ENCODE peak calls at places on chromosomes 5 and 9, in four cellular contexts. U is IMR-90, T is K562, N is A549. W is an unnamed sample.

GRCh38 chr9:97510797-97511761 is 9.6 kb downstream of the TMOD1 start:
- DNase-seq in U (peak; percentile 95), N (peak; percentile 51), T (peak; percentile 44), W (no peak)

GRCh38 chr5:149038336-149039075 is 24.4 kb downstream of the SH3TC2 start:
- DNase-seq in N (peak; percentile 17), U (no peak), T (no peak), W (no peak)

GRCh38 chr5:102811962-102812361 is 56.9 kb downstream of the PAM start:
- DNase-seq in U (peak; percentile 82), N (peak; percentile 2), T (no peak), W (no peak)

GRCh38 chr9:70902171-70902570 is 219.2 kb downstream of the TRPM3 start:
- DNase-seq in N (no peak), U (peak; percentile 18), T (no peak), W (no peak)

GRCh38 chr5:26236936-26237335 is 801.5 kb downstream of the CDH9 start:
- DNase-seq in T (no peak), N (no peak), U (no peak), W (no peak)

GRCh38 chr5:173954671-173955605 is 34.0 kb upstream of the C5orf47 start:
- DNase-seq in T (no peak), U (peak; percentile 95), N (no peak), W (no peak)

GRCh38 chr9:70832487-70832886 is 288.9 kb downstream of the TRPM3 start:
- DNase-seq in N (no peak), U (no peak), T (no peak), W (no peak)

GRCh38 chr5:23996525-23996924 is 489.1 kb downstream of the PRDM9 start:
- DNase-seq in U (no peak), N (no peak), T (no peak), W (no peak)

GRCh38 chr5:56686337-56687198 is 128.8 kb upstream of the MAP3K1 start:
- DNase-seq in U (no peak), T (no peak), N (no peak), W (no peak)

GRCh38 chr5:78633710-78634109 is 14.9 kb downstream of the LHFPL2 start:
- DNase-seq in U (peak; percentile 84), N (no peak), T (no peak), W (no peak)

GRCh38 chr9:107644774-107645463 is 155.3 kb upstream of the KLF4 start:
- DNase-seq in U (no peak), T (no peak), N (no peak), W (no peak)
- TF ChIP-seq MAZ in U (no peak), T (no peak), N (no peak), W (no peak)

GRCh38 chr9:121541945-121542344 is 42.3 kb upstream of the GGTA1 start:
- DNase-seq in N (no peak), U (no peak), T (no peak), W (no peak)

GRCh38 chr9:121541256-121541655 is 41.6 kb upstream of the GGTA1 start:
- DNase-seq in N (no peak), T (no peak), U (no peak), W (no peak)

GRCh38 chr9:121550041-121550440 is 50.4 kb upstream of the GGTA1 start:
- DNase-seq in U (no peak), T (no peak), N (no peak), W (no peak)

GRCh38 chr9:121545875-121546423 is 46.3 kb upstream of the GGTA1 start:
- DNase-seq in N (peak; percentile 96), U (peak; percentile 94), T (peak; percentile 93), W (peak; percentile 89)

DNA sequence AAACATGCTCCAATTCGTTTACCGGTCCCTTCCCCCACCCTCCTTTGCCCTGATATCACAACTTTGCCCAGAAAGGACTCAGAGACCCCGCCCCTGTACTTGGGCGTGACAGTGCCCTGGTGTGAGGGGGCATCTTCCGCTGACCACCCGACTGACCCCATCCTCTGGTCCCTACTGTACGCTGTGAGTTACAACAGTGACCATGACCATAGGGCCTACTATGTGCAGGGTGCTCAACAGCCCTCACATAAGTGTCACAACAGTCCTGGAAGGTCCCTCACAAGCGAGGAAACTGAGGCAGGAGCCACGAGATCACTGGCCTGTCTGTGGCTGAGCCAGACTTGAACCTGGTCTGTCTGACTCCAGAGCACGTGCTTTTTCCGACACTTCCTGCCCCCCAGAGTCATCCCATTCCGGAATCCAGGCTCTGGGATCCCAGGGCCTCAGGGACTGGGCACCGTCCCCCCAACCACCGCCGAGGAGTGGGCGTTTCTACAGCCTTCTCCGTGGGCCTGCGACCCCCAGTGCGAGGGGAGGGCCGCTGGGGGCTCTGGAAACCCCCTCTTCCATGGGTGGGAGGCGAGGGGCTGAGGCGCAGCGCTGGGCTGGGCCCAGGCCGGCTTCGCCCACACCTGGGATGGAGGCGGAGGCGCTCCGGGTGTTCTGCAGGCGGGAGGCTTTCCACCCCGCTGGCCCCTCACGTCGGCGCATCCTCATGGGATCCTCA is 45.7 kb upstream of the GGTA1 start:
- DNase-seq in N (no peak), U (no peak), T (no peak), W (no peak)
- TF ChIP-seq MAZ in N (no peak), U (no peak), T (no peak), W (no peak)

GRCh38 chr9:18331808-18332209 is 142.1 kb upstream of the ADAMTSL1 start:
- DNase-seq in U (peak; percentile 64), N (no peak), T (no peak), W (no peak)
- TF ChIP-seq MAZ in U (no peak), N (no peak), T (no peak), W (no peak)

GRCh38 chr9:96487030-96487396 is 37.0 kb downstream of the HABP4 start:
- DNase-seq in T (no peak), U (no peak), N (no peak), W (no peak)

GRCh38 chr9:96484521-96484931 is 34.6 kb downstream of the HABP4 start:
- DNase-seq in T (no peak), N (no peak), U (no peak), W (no peak)

GRCh38 chr9:96487949-96488348 is 38.0 kb downstream of the HABP4 start:
- DNase-seq in U (no peak), N (no peak), T (no peak), W (no peak)

GRCh38 chr9:96485280-96485679 is 35.3 kb downstream of the HABP4 start:
- DNase-seq in U (no peak), N (no peak), T (no peak), W (no peak)

GRCh38 chr9:96486351-96487029 is 36.5 kb downstream of the HABP4 start:
- DNase-seq in U (peak; percentile 82), N (no peak), T (no peak), W (no peak)
- TF ChIP-seq MAZ in U (no peak), N (no peak), T (no peak), W (no peak)

GRCh38 chr9:16150938-16151650 is 598.3 kb downstream of the CCDC171 start:
- DNase-seq in U (no peak), T (no peak), N (no peak), W (no peak)
- TF ChIP-seq MAZ in U (no peak), T (no peak), N (no peak), W (no peak)

W was measured in HepG2.